ENCODE peak calls at places on chromosome 16, in five cellular contexts. K is T-helper 9 cell; X is activated T-cell treated with anti-CD3 and anti-CD28 coated beads, Interleukin-2, amount 50 U/mL, for 72 hours; D is left ventricle myocardium inferior; G is AG08395. L is an unnamed sample.

GRCh38 chr16:54927125-54928015 is 3.3 kb upstream of the IRX5 start:
- DNase-seq in X (no peak), D (no peak), G (no peak), K (no peak), L (no peak)

GRCh38 chr16:9125658-9126492 is 34.4 kb downstream of the HAPSTR1 start:
- DNase-seq in K (no peak), D (no peak), X (no peak), G (no peak), L (no peak)

GRCh38 chr16:24700549-24701392 is 28.7 kb upstream of the TNRC6A start:
- DNase-seq in D (peak), X (no peak), G (peak), K (no peak), L (no peak)

GRCh38 chr16:65697516-65697915 is 575.7 kb upstream of the CDH11 start:
- DNase-seq in K (no peak), X (no peak), G (no peak), D (no peak), L (no peak)

GRCh38 chr16:49639739-49640388 is 216.0 kb downstream of the ZNF423 start:
- DNase-seq in G (no peak), D (peak), X (no peak), K (no peak), L (no peak)

GRCh38 chr16:31267332-31268032 is 7.7 kb downstream of the ITGAM start:
- DNase-seq in K (no peak), D (no peak), X (no peak), G (no peak), L (no peak)

GRCh38 chr16:10941127-10941933 is 938 bp downstream of the DEXI start:
- DNase-seq in K (no peak), X (no peak), D (no peak), G (no peak), L (no peak)

GRCh38 chr16:72508196-72508595 is 336.2 kb upstream of the PMFBP1 start:
- DNase-seq in G (no peak), X (no peak), D (no peak), K (no peak), L (no peak)

GRCh38 chr16:88941933-88942909 is 34.8 kb downstream of the CBFA2T3 start:
- DNase-seq in K (peak), X (peak), G (peak), D (peak), L (peak)

GRCh38 chr16:12157510-12158093 is 181.1 kb downstream of the SNX29 start:
- DNase-seq in K (no peak), D (no peak), G (peak), X (no peak), L (no peak)

GRCh38 chr16:66934138-66934838 is at the start of gene CIAO2B:
- DNase-seq in D (peak), K (peak), X (peak), G (peak), L (peak)